ENCODE peak calls at places on chromosomes 16 and 17, in four cellular contexts. G is gastrocnemius medialis, N is nephron progenitor cell, Q is lower leg skin. X is an unnamed sample.
A peak's percentile ranks its signal among the peaks of the same experiment; 100 is the strongest.

GRCh38 chr17:81398170-81398854 is 3.1 kb downstream of the BAHCC1 start:
- DNase-seq in G (no peak), N (peak; percentile 64), Q (no peak), X (peak; percentile 72)

GRCh38 chr17:36980281-36980761 is 31.6 kb downstream of the AATF start:
- DNase-seq in G (no peak), N (no peak), Q (no peak), X (no peak)

GRCh38 chr17:62562656-62563055 is 64.8 kb upstream of the MRC2 start:
- DNase-seq in G (no peak), N (no peak), Q (no peak), X (no peak)

GRCh38 chr16:71540-72341 is 690 bp downstream of the RHBDF1 start:
- DNase-seq in G (peak; percentile 50), N (peak; percentile 64), Q (peak; percentile 86), X (peak; percentile 64)

GRCh38 chr16:29836623-29837022 is 16.4 kb downstream of the MVP start:
- DNase-seq in G (no peak), N (no peak), Q (no peak), X (no peak)

GRCh38 chr17:622356-622755 is 92.3 kb downstream of the VPS53 start:
- DNase-seq in G (no peak), N (no peak), Q (no peak), X (no peak)

GRCh38 chr17:58352843-58353719 is 1.1 kb upstream of the SUPT4H1 start:
- DNase-seq in G (no peak), N (no peak), Q (no peak), X (no peak)

GRCh38 chr17:77899494-77899893 is 59.0 kb upstream of the TNRC6C start:
- DNase-seq in G (no peak), N (no peak), Q (no peak), X (no peak)

GRCh38 chr17:17087424-17088103 is 45.3 kb downstream of the MPRIP start:
- DNase-seq in G (peak; percentile 69), N (no peak), Q (no peak), X (peak; percentile 5)

GRCh38 chr17:4920351-4921048 is 11.6 kb upstream of the GP1BA start:
- DNase-seq in G (no peak), N (no peak), Q (no peak), X (no peak)

GRCh38 chr17:64399071-64399766 is 8.6 kb upstream of the PECAM1 start:
- DNase-seq in G (no peak), N (no peak), Q (no peak), X (no peak)

GRCh38 chr17:43334744-43335400 is 63.9 kb upstream of the ARL4D start:
- DNase-seq in G (no peak), N (peak; percentile 39), Q (no peak), X (no peak)

GRCh38 chr16:72552675-72553074 is 380.7 kb upstream of the PMFBP1 start:
- DNase-seq in G (no peak), N (no peak), Q (no peak), X (no peak)

GRCh38 chr16:11328172-11329079 is 16.8 kb upstream of the RMI2 start:
- DNase-seq in G (no peak), N (no peak), Q (peak; percentile 44), X (peak; percentile 40)

GRCh38 chr17:46191332-46192210 is 1.7 kb downstream of the KANSL1 start:
- DNase-seq in G (peak; percentile 19), N (peak; percentile 38), Q (peak; percentile 32), X (peak; percentile 61)

GRCh38 chr17:40343126-40344119 is 21.1 kb downstream of the GJD3 start:
- DNase-seq in G (no peak), N (peak; percentile 41), Q (no peak), X (no peak)

GRCh38 chr17:35621768-35622167 is 34.6 kb downstream of the AP2B1 start:
- DNase-seq in G (no peak), N (no peak), Q (no peak), X (no peak)

GRCh38 chr16:70693231-70693671 is 7.4 kb upstream of the MTSS2 start:
- DNase-seq in G (peak; percentile 88), N (no peak), Q (no peak), X (no peak)

GRCh38 chr17:63124958-63125357 is 158.9 kb downstream of the TANC2 start:
- DNase-seq in G (no peak), N (no peak), Q (no peak), X (no peak)

GRCh38 chr16:27368358-27368722 is 33.6 kb upstream of the IL21R start:
- DNase-seq in G (no peak), N (no peak), Q (no peak), X (no peak)

GRCh38 chr17:44829558-44830358 is at the start of gene GJC1:
- DNase-seq in G (no peak), N (peak; percentile 77), Q (no peak), X (peak; percentile 74)

GRCh38 chr17:27832851-27833250 is 32.5 kb upstream of the NOS2 start:
- DNase-seq in G (no peak), N (no peak), Q (no peak), X (no peak)

GRCh38 chr17:37118738-37119137 is 170.0 kb downstream of the AATF start:
- DNase-seq in G (no peak), N (no peak), Q (no peak), X (no peak)

GRCh38 chr17:49952912-49953497 is 16.0 kb upstream of the DLX4 start:
- DNase-seq in G (no peak), N (no peak), Q (no peak), X (no peak)

GRCh38 chr17:37570527-37571093 is 38.6 kb downstream of the SYNRG start:
- DNase-seq in G (no peak), N (peak; percentile 29), Q (no peak), X (peak; percentile 62)

GRCh38 chr17:13355054-13355453 is 246.7 kb downstream of the HS3ST3A1 start:
- DNase-seq in G (no peak), N (no peak), Q (no peak), X (no peak)

GRCh38 chr16:76946879-76947278 is 244.1 kb upstream of the MON1B start:
- DNase-seq in G (no peak), N (no peak), Q (peak; percentile 16), X (no peak)

GRCh38 chr17:6853764-6854442 is 22.4 kb upstream of the TEKT1 start:
- DNase-seq in G (no peak), N (no peak), Q (no peak), X (no peak)

GRCh38 chr16:2752850-2753522 is 548 bp downstream of the SRRM2 start:
- DNase-seq in G (peak; percentile 81), N (peak; percentile 88), Q (peak; percentile 66), X (peak; percentile 84)

DNA sequence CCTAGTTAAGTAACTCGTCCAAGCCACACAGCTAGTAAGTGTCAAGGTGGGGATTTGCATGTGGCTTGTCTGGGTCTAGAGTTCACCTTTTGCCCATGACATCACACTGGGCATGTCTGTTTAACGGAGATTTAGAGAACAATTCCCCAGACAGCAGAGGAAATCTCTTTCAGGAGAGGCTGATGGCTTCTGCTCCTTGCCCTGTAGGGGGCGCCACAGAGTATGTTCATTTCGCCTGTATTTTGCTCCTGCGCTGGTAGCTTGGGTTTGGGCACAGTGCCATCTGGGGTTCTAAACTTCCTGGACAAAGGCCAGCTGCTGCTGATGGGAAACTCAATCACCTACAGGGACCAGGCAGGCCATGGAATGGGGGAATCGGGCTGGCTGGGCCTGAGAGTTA is 20.4 kb downstream of the OTOA start:
- DNase-seq in G (no peak), N (no peak), Q (no peak), X (no peak)
- TF ChIP-seq CTCF in G (no peak), N (peak; percentile 39), Q (no peak), X (peak; percentile 75)

GRCh38 chr16:67112591-67113399 is 3.1 kb downstream of the PHAF1 start:
- DNase-seq in G (no peak), N (no peak), Q (no peak), X (no peak)
- TF ChIP-seq CTCF in G (no peak), N (no peak), Q (no peak), X (no peak)

GRCh38 chr17:31216053-31216751 is 80.8 kb downstream of the OMG start:
- DNase-seq in G (no peak), N (no peak), Q (no peak), X (no peak)
- TF ChIP-seq CTCF in G (peak; percentile 46), N (peak; percentile 67), Q (no peak), X (peak; percentile 86)

GRCh38 chr16:86834451-86835035 is 256.2 kb downstream of the FOXL1 start:
- DNase-seq in G (no peak), N (peak; percentile 34), Q (no peak), X (no peak)
- TF ChIP-seq CTCF in G (no peak), N (no peak), Q (no peak), X (no peak)

GRCh38 chr17:41666336-41666680 is 22.4 kb upstream of the EIF1 start:
- DNase-seq in G (no peak), N (no peak), Q (no peak), X (no peak)

GRCh38 chr17:41665566-41666335 is 22.9 kb upstream of the EIF1 start:
- DNase-seq in G (peak; percentile 62), N (peak; percentile 92), Q (peak; percentile 78), X (peak; percentile 95)

GRCh38 chr17:41666708-41667279 is 21.9 kb upstream of the EIF1 start:
- DNase-seq in G (peak; percentile 54), N (peak; percentile 91), Q (peak; percentile 80), X (peak; percentile 90)

GRCh38 chr17:41664587-41665565 is 23.8 kb upstream of the EIF1 start:
- DNase-seq in G (no peak), N (no peak), Q (no peak), X (no peak)

GRCh38 chr17:41667280-41668008 is 21.2 kb upstream of the EIF1 start:
- DNase-seq in G (no peak), N (no peak), Q (no peak), X (no peak)
- TF ChIP-seq CTCF in G (no peak), N (no peak), Q (no peak), X (no peak)

GRCh38 chr17:75270218-75270965 is 639 bp downstream of the MIF4GD start:
- DNase-seq in G (peak; percentile 67), N (peak; percentile 67), Q (peak; percentile 47), X (peak; percentile 72)
- TF ChIP-seq CTCF in G (no peak), N (no peak), Q (no peak), X (no peak)

DNA sequence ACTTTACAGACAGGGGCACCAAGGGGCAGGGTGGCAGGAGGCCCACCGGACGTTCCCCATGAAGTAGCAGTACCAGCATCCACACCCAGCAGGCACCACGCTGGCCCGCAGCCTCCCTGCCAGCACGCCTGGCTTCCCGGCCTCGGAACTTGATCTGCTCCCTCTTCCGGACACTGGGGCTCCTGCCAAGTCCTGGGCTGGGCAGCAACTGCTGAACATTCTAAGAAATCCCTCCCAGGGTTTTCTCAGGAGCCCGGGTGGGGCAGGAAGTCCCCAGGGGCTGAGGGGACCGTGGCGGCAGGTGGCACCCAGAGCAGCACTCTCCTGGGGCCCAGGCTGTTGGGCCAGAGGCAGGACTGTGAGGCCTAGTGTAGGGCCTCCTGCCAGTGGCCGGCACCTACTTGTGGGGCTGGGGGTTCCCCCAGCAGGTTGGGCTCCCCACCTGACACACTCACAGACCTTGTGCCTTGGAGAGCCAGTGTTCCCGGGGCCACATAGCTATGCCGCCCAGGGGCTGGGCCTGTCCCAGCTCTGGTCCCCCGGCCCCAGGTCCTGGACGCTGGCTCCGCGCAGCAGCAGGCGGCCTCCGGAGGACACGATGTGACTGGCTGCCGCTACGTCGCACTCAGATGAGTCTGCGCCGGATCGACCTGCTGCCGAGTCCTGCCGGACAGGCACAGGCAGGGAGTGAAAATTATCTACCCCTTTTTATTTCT is 86.2 kb upstream of the CBX4 start:
- DNase-seq in G (peak; percentile 66), N (no peak), Q (no peak), X (no peak)
- TF ChIP-seq CTCF in G (no peak), N (no peak), Q (no peak), X (no peak)